ENCODE peak calls at places on chromosomes 12 and 14, in six cellular contexts. A, F, M, D, J and V are unnamed samples. For H3K9me3, the result is how much of the 10 kb centered on the place peaks cover.

GRCh38 chr12:14403711-14404164 is 38.3 kb downstream of the ATF7IP start:
- DNase-seq in J (peak), A (no peak), F (no peak), M (peak), D (no peak), V (no peak)

GRCh38 chr12:124398578-124399227 is 103.8 kb downstream of the RFLNA start:
- DNase-seq in A (no peak), J (no peak), M (no peak), F (no peak), D (peak), V (peak)

GRCh38 chr12:1529862-1530591 is 64.4 kb downstream of the FBXL14 start:
- DNase-seq in J (no peak), A (no peak), D (no peak), M (no peak), F (no peak), V (peak)

GRCh38 chr14:28609228-28609828 is 157.3 kb upstream of the FOXG1 start:
- DNase-seq in D (no peak), A (no peak), F (no peak), J (no peak), M (no peak), V (peak)

GRCh38 chr12:62694632-62695031 is 228.0 kb downstream of the MON2 start:
- DNase-seq in F (no peak), M (no peak), J (no peak), A (no peak), D (no peak), V (no peak)

GRCh38 chr12:70721958-70722357 is 84.7 kb upstream of the PTPRB start:
- DNase-seq in F (no peak), J (no peak), A (no peak), M (no peak), D (no peak), V (no peak)

GRCh38 chr14:62759796-62760195 is 285.5 kb downstream of the KCNH5 start:
- DNase-seq in D (no peak), M (no peak), A (no peak), F (no peak), J (no peak), V (no peak)

GRCh38 chr14:25090716-25091454 is 40.9 kb upstream of the STXBP6 start:
- DNase-seq in J (no peak), D (no peak), F (no peak), A (no peak), M (no peak), V (no peak)

GRCh38 chr12:132282950-132283771 is 46.2 kb downstream of the GALNT9 start:
- DNase-seq in D (peak), F (no peak), A (no peak), M (no peak), J (peak), V (no peak)

GRCh38 chr14:58722433-58722832 is 84.7 kb downstream of the DACT1 start:
- DNase-seq in F (no peak), J (no peak), D (no peak), A (no peak), M (no peak), V (no peak)

GRCh38 chr12:48160807-48161206 is 3.5 kb upstream of the ASB8 start:
- DNase-seq in J (no peak), A (no peak), F (no peak), M (no peak), D (no peak), V (peak)

GRCh38 chr14:68968051-68968450 is 11.1 kb downstream of the ACTN1 start:
- DNase-seq in D (peak), A (peak), J (peak), F (peak), M (peak), V (no peak)

GRCh38 chr14:34324363-34324795 is 137.7 kb downstream of the SPTSSA start:
- DNase-seq in D (no peak), J (peak), M (no peak), F (no peak), A (no peak), V (no peak)

GRCh38 chr14:99989032-99989431 is 76.2 kb upstream of the EVL start:
- DNase-seq in F (no peak), J (no peak), D (no peak), M (no peak), A (no peak), V (no peak)
- H3K9me3 ChIP-seq in F (under half), J (under half), D (under half), M (under half), A (under half), V (under half)

GRCh38 chr12:66255737-66256136 is 46.6 kb upstream of the HELB start:
- DNase-seq in D (no peak), A (no peak), J (no peak), M (no peak), F (no peak), V (no peak)
- H3K4me3 ChIP-seq in D (no peak), A (no peak), J (no peak), M (no peak), F (no peak), V (no peak)

GRCh38 chr14:30045720-30046119 is 118.1 kb upstream of the PRKD1 start:
- DNase-seq in F (no peak), A (no peak), D (no peak), M (no peak), J (no peak), V (no peak)
- H3K9me3 ChIP-seq in F (under half), A (under half), D (under half), M (under half), J (under half), V (under half)

DNA sequence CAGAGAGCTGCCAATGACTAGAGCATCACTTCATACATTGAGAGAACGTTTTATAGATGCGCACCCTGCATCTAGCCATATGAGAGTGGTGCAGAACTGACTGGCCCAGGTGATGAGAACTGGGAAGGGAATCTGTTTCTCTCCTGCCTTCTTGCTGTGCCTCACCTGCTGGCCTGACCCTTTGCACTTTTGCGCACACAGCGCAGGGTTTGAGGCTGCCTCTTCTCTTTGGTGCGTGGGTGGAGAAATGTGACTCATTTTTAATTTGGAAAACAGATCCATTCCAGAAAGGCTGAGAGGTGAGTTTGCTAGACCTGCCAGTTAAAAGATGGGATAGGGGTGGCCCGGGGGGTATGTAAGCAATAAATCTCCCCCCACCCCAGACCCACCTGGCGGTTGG is 453 bp upstream of the ESRRB start:
- DNase-seq in M (no peak), F (no peak), J (no peak), D (no peak), A (no peak), V (no peak)
- H3K4me3 ChIP-seq in M (no peak), F (no peak), J (no peak), D (no peak), A (no peak), V (no peak)

GRCh38 chr14:106622200-106622745 is 1095.9 kb downstream of the TMEM121 start:
- DNase-seq in D (no peak), M (no peak), F (no peak), A (no peak), J (peak), V (no peak)

GRCh38 chr14:106625181-106625580 is 1098.8 kb downstream of the TMEM121 start:
- DNase-seq in F (no peak), J (no peak), D (no peak), M (no peak), A (no peak), V (no peak)

GRCh38 chr14:106620368-106620767 is 1094.0 kb downstream of the TMEM121 start:
- DNase-seq in A (no peak), D (no peak), M (no peak), F (no peak), J (no peak), V (no peak)

GRCh38 chr14:106619618-106620017 is 1093.2 kb downstream of the TMEM121 start:
- DNase-seq in A (no peak), F (no peak), J (no peak), M (no peak), D (no peak), V (no peak)
- H3K9me3 ChIP-seq in A (under half), F (under half), J (under half), M (under half), D (under half), V (under half)

GRCh38 chr14:74599201-74599809 is 12.7 kb downstream of the LTBP2 start:
- DNase-seq in D (no peak), M (no peak), A (no peak), J (no peak), F (no peak), V (peak)

GRCh38 chr14:74604157-74604556 is 7.9 kb downstream of the LTBP2 start:
- DNase-seq in M (no peak), D (no peak), A (no peak), J (no peak), F (no peak), V (peak)

GRCh38 chr14:74601982-74602381 is 10.1 kb downstream of the LTBP2 start:
- DNase-seq in M (no peak), D (no peak), J (no peak), A (no peak), F (no peak), V (peak)

GRCh38 chr14:74596747-74597456 is 15.1 kb downstream of the LTBP2 start:
- DNase-seq in F (no peak), J (no peak), D (no peak), A (no peak), M (no peak), V (no peak)

DNA sequence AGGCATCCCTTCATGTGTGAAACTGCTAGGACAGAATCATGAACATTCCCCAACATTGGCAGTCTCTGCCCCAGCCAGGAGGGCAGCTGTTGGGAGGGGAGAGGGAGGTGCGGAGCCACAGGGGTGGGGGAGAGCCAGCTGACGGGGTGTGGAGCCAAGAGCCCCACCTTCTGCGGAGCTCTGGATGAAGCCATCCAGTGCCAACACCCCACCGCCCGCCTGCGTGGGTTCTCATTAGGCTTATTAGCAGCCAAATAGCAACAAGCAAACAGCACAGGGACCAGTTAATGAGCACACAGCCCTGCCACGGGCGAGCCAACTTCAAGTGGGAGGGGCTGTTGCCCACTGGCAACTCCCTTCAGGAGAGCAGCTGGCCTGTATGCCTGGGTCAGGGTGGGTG is 12.1 kb downstream of the LTBP2 start:
- DNase-seq in J (no peak), F (no peak), M (no peak), D (no peak), A (no peak), V (peak)
- H3K4me3 ChIP-seq in J (no peak), F (no peak), M (no peak), D (no peak), A (no peak), V (no peak)

GRCh38 chr14:105908006-105908405 is 381.6 kb downstream of the TMEM121 start:
- DNase-seq in A (no peak), F (no peak), J (no peak), D (no peak), M (no peak), V (peak)

GRCh38 chr14:105904379-105904778 is 378.0 kb downstream of the TMEM121 start:
- DNase-seq in F (no peak), D (no peak), M (no peak), J (no peak), A (no peak), V (no peak)

GRCh38 chr14:105907276-105907675 is 380.9 kb downstream of the TMEM121 start:
- DNase-seq in M (no peak), F (no peak), A (no peak), J (no peak), D (no peak), V (no peak)

GRCh38 chr14:105903971-105904370 is 377.6 kb downstream of the TMEM121 start:
- DNase-seq in D (no peak), J (no peak), M (no peak), A (no peak), F (no peak), V (no peak)

GRCh38 chr14:105905456-105905855 is 379.1 kb downstream of the TMEM121 start:
- DNase-seq in M (no peak), J (no peak), A (no peak), F (no peak), D (no peak), V (no peak)
- H3K9me3 ChIP-seq in M (under half), J (under half), A (under half), F (under half), D (under half), V (under half)